ENCODE peak calls at places on chromosomes 7 and 10, in four cellular contexts. U, K, C and N are unnamed samples.
A peak's percentile ranks its signal among the peaks of the same experiment; 100 is the strongest.

GRCh38 chr10:35420827-35421552 is 84.7 kb downstream of the CCNY start:
- DNase-seq in U (peak; percentile 57), K (no peak), C (no peak), N (no peak)

GRCh38 chr10:89373916-89374711 is 3.7 kb upstream of the IFIT1B start:
- DNase-seq in U (peak; percentile 81), K (no peak), C (peak; percentile 97), N (peak; percentile 91)

GRCh38 chr10:95315509-95315908 is 24.7 kb upstream of the PDLIM1 start:
- DNase-seq in U (no peak), K (no peak), C (no peak), N (no peak)

GRCh38 chr7:106065560-106066500 is 46.3 kb downstream of the SYPL1 start:
- DNase-seq in U (peak; percentile 58), K (no peak), C (no peak), N (peak; percentile 44)

GRCh38 chr7:101235522-101235921 is 2.1 kb downstream of the CLDN15 start:
- DNase-seq in U (no peak), K (no peak), C (no peak), N (no peak)

GRCh38 chr7:148211641-148212040 is 378.9 kb upstream of the C7orf33 start:
- DNase-seq in U (no peak), K (no peak), C (peak; percentile 80), N (no peak)

GRCh38 chr7:69932034-69932628 is 333.9 kb downstream of the AUTS2 start:
- DNase-seq in U (peak; percentile 4), K (peak; percentile 59), C (peak; percentile 62), N (peak; percentile 51)

GRCh38 chr10:132443998-132444876 is 47.2 kb downstream of the PWWP2B start:
- DNase-seq in U (no peak), K (peak; percentile 38), C (no peak), N (no peak)

GRCh38 chr10:96834121-96834520 is 2.0 kb downstream of the LCOR start:
- DNase-seq in U (peak; percentile 25), K (peak; percentile 5), C (no peak), N (peak; percentile 12)

GRCh38 chr7:17371656-17372524 is 73.4 kb downstream of the AHR start:
- DNase-seq in U (peak; percentile 92), K (no peak), C (peak; percentile 95), N (peak; percentile 97)

GRCh38 chr10:98486421-98486820 is 39.7 kb upstream of the HPS1 start:
- DNase-seq in U (peak; percentile 20), K (no peak), C (peak; percentile 12), N (no peak)

GRCh38 chr7:134856141-134856540 is 76.7 kb downstream of the CALD1 start:
- DNase-seq in U (no peak), K (no peak), C (peak; percentile 31), N (no peak)

GRCh38 chr10:22321831-22322662 is 1.1 kb downstream of the BMI1 start:
- DNase-seq in U (no peak), K (peak; percentile 50), C (no peak), N (no peak)

GRCh38 chr10:24958701-24959392 is 6.4 kb upstream of the PRTFDC1 start:
- DNase-seq in U (no peak), K (no peak), C (peak; percentile 86), N (peak; percentile 81)

GRCh38 chr7:106016331-106016730 is 53.3 kb downstream of the CDHR3 start:
- DNase-seq in U (no peak), K (no peak), C (no peak), N (no peak)

GRCh38 chr7:12957487-12957886 is 270.1 kb downstream of the ARL4A start:
- DNase-seq in U (no peak), K (no peak), C (no peak), N (no peak)

GRCh38 chr7:124155400-124156022 is 122.6 kb upstream of the TMEM229A start:
- DNase-seq in U (peak; percentile 36), K (peak; percentile 55), C (peak; percentile 50), N (peak; percentile 53)

GRCh38 chr7:75888464-75889222 is 9.8 kb downstream of the RHBDD2 start:
- DNase-seq in U (no peak), K (no peak), C (no peak), N (no peak)

GRCh38 chr10:118798186-118798811 is 43.5 kb upstream of the CACUL1 start:
- DNase-seq in U (peak; percentile 90), K (no peak), C (peak; percentile 67), N (peak; percentile 19)

GRCh38 chr7:116788542-116789197 is 73.7 kb upstream of the CAPZA2 start:
- DNase-seq in U (no peak), K (no peak), C (no peak), N (no peak)

GRCh38 chr10:51878695-51879094 is 179.3 kb upstream of the CSTF2T start:
- DNase-seq in U (no peak), K (no peak), C (no peak), N (no peak)

GRCh38 chr7:130070900-130071622 is 727 bp downstream of the KLHDC10 start:
- DNase-seq in U (peak; percentile 40), K (no peak), C (peak; percentile 41), N (no peak)

GRCh38 chr7:151248191-151249033 is at the start of gene SMARCD3:
- DNase-seq in U (peak; percentile 47), K (peak; percentile 98), C (peak; percentile 77), N (peak; percentile 62)

GRCh38 chr7:73704640-73705550 is 14.6 kb downstream of the STX1A start:
- DNase-seq in U (peak; percentile 80), K (no peak), C (peak; percentile 63), N (peak; percentile 95)

GRCh38 chr10:114179148-114179547 is at the start of gene TDRD1:
- DNase-seq in U (no peak), K (no peak), C (no peak), N (no peak)
- TF ChIP-seq CTCF in U (no peak), K (no peak), C (no peak), N (no peak)

GRCh38 chr7:107167483-107168232 is 1.1 kb upstream of the HBP1 start:
- DNase-seq in U (peak; percentile 91), K (peak; percentile 71), C (peak; percentile 92), N (peak; percentile 91)

GRCh38 chr7:107170051-107170661 is 1.4 kb downstream of the HBP1 start:
- DNase-seq in U (no peak), K (no peak), C (no peak), N (peak; percentile 26)

GRCh38 chr7:107168233-107169119 is at the start of gene HBP1:
- DNase-seq in U (peak; percentile 100), K (peak; percentile 98), C (peak; percentile 100), N (peak; percentile 100)

GRCh38 chr7:107171496-107171895 is 2.7 kb downstream of the HBP1 start:
- DNase-seq in U (no peak), K (no peak), C (no peak), N (no peak)

DNA sequence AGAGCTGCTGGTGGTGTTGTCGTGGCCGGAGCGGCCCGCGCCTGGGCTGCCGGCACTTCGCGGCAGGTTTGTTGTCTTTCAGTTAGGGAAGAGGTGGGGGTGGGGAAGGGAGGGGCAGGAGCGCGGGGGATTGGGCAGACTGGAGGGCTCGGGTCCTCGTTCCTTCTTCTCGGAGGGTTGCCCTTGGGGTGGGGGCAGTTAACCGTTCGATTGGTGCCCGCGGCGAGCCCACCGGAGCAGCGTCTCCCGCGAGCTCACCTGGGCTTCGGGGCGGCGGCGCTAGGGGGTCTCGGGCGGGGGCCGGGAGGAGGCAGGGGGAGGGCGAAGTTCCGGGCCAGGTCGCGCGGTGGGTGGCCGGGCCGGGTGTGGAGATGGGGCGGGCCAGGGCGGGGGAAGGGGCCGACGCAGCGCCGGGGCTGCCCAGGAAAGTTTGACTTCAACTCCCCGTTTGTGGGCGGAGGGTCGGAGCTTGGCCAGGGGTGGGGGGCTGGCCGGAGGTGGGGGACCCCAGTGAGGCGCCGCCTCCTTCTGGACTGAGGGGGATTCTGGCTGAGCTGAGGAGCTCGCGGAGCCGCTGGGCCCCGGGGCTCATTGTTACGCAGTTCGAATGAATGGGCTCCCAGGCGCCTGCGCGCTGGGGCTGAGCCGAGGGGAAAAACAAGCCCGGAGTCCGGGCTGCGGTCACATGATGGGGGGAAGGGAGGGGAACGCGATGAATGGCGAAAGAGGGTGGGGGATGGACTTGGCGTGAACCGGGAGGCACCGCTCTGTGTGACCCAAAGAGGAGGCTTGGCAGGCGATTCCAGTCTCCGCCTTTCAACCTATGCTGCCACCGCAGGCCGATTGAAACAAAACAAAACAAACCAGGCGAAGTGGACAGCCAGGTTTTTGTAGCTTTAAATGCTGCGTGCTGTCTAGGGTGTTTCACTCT is 582 bp downstream of the HBP1 start:
- DNase-seq in U (peak; percentile 96), K (peak; percentile 98), C (peak; percentile 99), N (peak; percentile 97)
- H3K4me3 ChIP-seq in U (peak overlapping the region; percentile 83), K (peak overlapping the region; percentile 74), C (peak overlapping the region; percentile 94), N (peak overlapping the region; percentile 92)

GRCh38 chr10:75653761-75654160 is 222.3 kb downstream of the LRMDA start:
- DNase-seq in U (no peak), K (no peak), C (no peak), N (no peak)

GRCh38 chr10:75650648-75651047 is 219.2 kb downstream of the LRMDA start:
- DNase-seq in U (no peak), K (no peak), C (no peak), N (no peak)

GRCh38 chr10:75652136-75652535 is 220.7 kb downstream of the LRMDA start:
- DNase-seq in U (no peak), K (no peak), C (peak; percentile 60), N (no peak)

GRCh38 chr10:75648854-75649253 is 217.4 kb downstream of the LRMDA start:
- DNase-seq in U (no peak), K (no peak), C (no peak), N (no peak)

GRCh38 chr10:75651452-75651851 is 220.0 kb downstream of the LRMDA start:
- DNase-seq in U (peak; percentile 68), K (no peak), C (no peak), N (no peak)
- TF ChIP-seq CTCF in U (peak; percentile 72), K (no peak), C (peak; percentile 8), N (peak; percentile 10)

DNA sequence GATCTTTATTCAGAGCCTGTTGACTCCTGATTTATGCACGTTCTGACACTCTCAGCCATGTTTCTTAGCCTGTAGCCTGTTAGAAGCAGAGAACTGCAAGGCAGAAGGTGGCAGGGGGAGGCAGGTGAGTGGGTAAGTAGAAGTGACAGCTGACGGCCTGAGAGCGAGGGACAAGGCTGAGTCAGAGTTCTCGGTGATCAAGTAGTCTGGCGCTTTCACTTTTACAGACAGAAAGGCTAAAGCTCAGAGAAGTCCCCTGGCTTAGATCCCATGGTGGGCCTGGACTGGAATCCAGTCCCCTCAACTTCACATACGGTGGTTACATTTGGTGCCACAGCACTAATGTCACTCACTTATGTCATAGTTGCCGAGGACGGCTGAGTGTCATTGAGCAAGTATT is 139.0 kb downstream of the TACC2 start:
- DNase-seq in U (no peak), K (peak; percentile 50), C (no peak), N (peak; percentile 30)
- H3K4me3 ChIP-seq in U (no peak overlapping the region), K (no peak overlapping the region), C (peak overlapping the region; percentile 33), N (no peak overlapping the region)

GRCh38 chr10:59177031-59177861 is 803 bp downstream of the PHYHIPL start:
- DNase-seq in U (peak; percentile 88), K (peak; percentile 74), C (peak; percentile 70), N (peak; percentile 89)
- TF ChIP-seq CTCF in U (no peak), K (no peak), C (no peak), N (no peak)